ENCODE peak calls at places on chromosomes 1 and 21, in seven cellular contexts. One of them, this sample, is unnamed.

GRCh38 chr21:42460391-42461184 is 35.4 kb downstream of the RSPH1 start:
- DNase-seq in SJSA1: no peak
- DNase-seq in transverse colon: peak; percentile 61
- DNase-seq in occipital lobe: no peak
- DNase-seq in SK-N-SH: peak; percentile 51
- DNase-seq in fibroblast of mammary gland: no peak
- DNase-seq in substantia nigra: no peak
- DNase-seq in this sample: no peak

GRCh38 chr1:39561321-39561720 is 15.3 kb downstream of the PABPC4 start:
- DNase-seq in fibroblast of mammary gland: no peak
- DNase-seq in SK-N-SH: no peak
- DNase-seq in SJSA1: no peak
- DNase-seq in occipital lobe: no peak
- DNase-seq in substantia nigra: no peak
- DNase-seq in transverse colon: no peak
- DNase-seq in this sample: no peak

GRCh38 chr1:39668894-39669293 is 3.0 kb downstream of the NT5C1A start:
- DNase-seq in SK-N-SH: no peak
- DNase-seq in transverse colon: no peak
- DNase-seq in SJSA1: no peak
- DNase-seq in fibroblast of mammary gland: no peak
- DNase-seq in substantia nigra: peak; percentile 30
- DNase-seq in occipital lobe: no peak
- DNase-seq in this sample: no peak

GRCh38 chr1:55560246-55560645 is 345.1 kb upstream of the USP24 start:
- DNase-seq in fibroblast of mammary gland: no peak
- DNase-seq in substantia nigra: no peak
- DNase-seq in transverse colon: no peak
- DNase-seq in SK-N-SH: no peak
- DNase-seq in SJSA1: no peak
- DNase-seq in occipital lobe: no peak
- DNase-seq in this sample: no peak

GRCh38 chr21:42028754-42029385 is 18.7 kb upstream of the ZBTB21 start:
- DNase-seq in fibroblast of mammary gland: no peak
- DNase-seq in occipital lobe: no peak
- DNase-seq in transverse colon: peak; percentile 30
- DNase-seq in substantia nigra: no peak
- DNase-seq in SJSA1: no peak
- DNase-seq in SK-N-SH: no peak
- DNase-seq in this sample: no peak

GRCh38 chr21:39658066-39658465 is 45.3 kb downstream of the B3GALT5 start:
- DNase-seq in fibroblast of mammary gland: no peak
- DNase-seq in transverse colon: no peak
- DNase-seq in substantia nigra: no peak
- DNase-seq in SK-N-SH: no peak
- DNase-seq in SJSA1: no peak
- DNase-seq in occipital lobe: no peak
- DNase-seq in this sample: no peak

GRCh38 chr1:104921552-104921951 is 1171.9 kb downstream of the AMY1C start:
- DNase-seq in substantia nigra: no peak
- DNase-seq in transverse colon: no peak
- DNase-seq in occipital lobe: no peak
- DNase-seq in SK-N-SH: no peak
- DNase-seq in fibroblast of mammary gland: no peak
- DNase-seq in SJSA1: no peak
- DNase-seq in this sample: no peak

GRCh38 chr1:7521803-7522202 is 249.3 kb upstream of the VAMP3 start:
- DNase-seq in fibroblast of mammary gland: no peak
- DNase-seq in substantia nigra: no peak
- DNase-seq in transverse colon: no peak
- DNase-seq in SK-N-SH: no peak
- DNase-seq in occipital lobe: no peak
- DNase-seq in SJSA1: no peak
- DNase-seq in this sample: no peak

GRCh38 chr1:40663324-40664166 is 1.9 kb downstream of the RIMS3 start:
- DNase-seq in SJSA1: no peak
- DNase-seq in substantia nigra: no peak
- DNase-seq in fibroblast of mammary gland: no peak
- DNase-seq in SK-N-SH: peak; percentile 80
- DNase-seq in occipital lobe: no peak
- DNase-seq in transverse colon: no peak
- DNase-seq in this sample: no peak

GRCh38 chr1:77533660-77534295 is 148.7 kb downstream of the ZZZ3 start:
- DNase-seq in transverse colon: peak; percentile 51
- DNase-seq in SK-N-SH: peak; percentile 81
- DNase-seq in occipital lobe: peak; percentile 12
- DNase-seq in substantia nigra: peak; percentile 57
- DNase-seq in SJSA1: peak; percentile 57
- DNase-seq in fibroblast of mammary gland: peak; percentile 79
- DNase-seq in this sample: peak; percentile 62

GRCh38 chr1:80066060-80066459 is 1059.5 kb upstream of the ADGRL4 start:
- DNase-seq in transverse colon: no peak
- DNase-seq in SK-N-SH: no peak
- DNase-seq in fibroblast of mammary gland: no peak
- DNase-seq in SJSA1: no peak
- DNase-seq in substantia nigra: no peak
- DNase-seq in occipital lobe: no peak
- DNase-seq in this sample: no peak

GRCh38 chr1:212915245-212916091 is 34.9 kb upstream of the VASH2 start:
- DNase-seq in transverse colon: no peak
- DNase-seq in fibroblast of mammary gland: peak; percentile 89
- DNase-seq in occipital lobe: no peak
- DNase-seq in SJSA1: no peak
- DNase-seq in SK-N-SH: peak; percentile 80
- DNase-seq in substantia nigra: peak; percentile 3
- DNase-seq in this sample: peak; percentile 6

GRCh38 chr1:61056674-61057439 is 25.5 kb upstream of the NFIA start:
- DNase-seq in substantia nigra: peak; percentile 50
- DNase-seq in transverse colon: peak; percentile 74
- DNase-seq in SJSA1: peak; percentile 22
- DNase-seq in fibroblast of mammary gland: peak; percentile 59
- DNase-seq in occipital lobe: peak; percentile 57
- DNase-seq in SK-N-SH: peak; percentile 72
- DNase-seq in this sample: peak; percentile 30

GRCh38 chr21:46544003-46544402 is 60.9 kb downstream of the S100B start:
- DNase-seq in occipital lobe: no peak
- DNase-seq in SK-N-SH: no peak
- DNase-seq in substantia nigra: no peak
- DNase-seq in SJSA1: no peak
- DNase-seq in transverse colon: no peak
- DNase-seq in fibroblast of mammary gland: no peak
- DNase-seq in this sample: no peak

GRCh38 chr1:162678439-162678838 is 46.2 kb downstream of the DDR2 start:
- DNase-seq in transverse colon: no peak
- DNase-seq in substantia nigra: no peak
- DNase-seq in fibroblast of mammary gland: peak; percentile 92
- DNase-seq in SK-N-SH: no peak
- DNase-seq in occipital lobe: no peak
- DNase-seq in SJSA1: no peak
- DNase-seq in this sample: no peak